ENCODE peak calls at places on chromosomes 12 and 14, in ten cellular contexts. L is PC-3; H is left lung; R is CD8-positive, alpha-beta T cell; D is HFFc6; Y is osteoblast; S is right atrium auricular region; Z is HCT116; B is transverse colon; X is spleen. V is an unnamed sample.

GRCh38 chr14:51457858-51458562 is 193.7 kb upstream of the FRMD6 start:
- DNase-seq in L (peak), H (no peak), R (no peak), D (no peak), Y (no peak), S (no peak), Z (no peak), B (no peak), X (no peak), V (no peak)

GRCh38 chr12:12718853-12719252 is 1.7 kb downstream of the CDKN1B start:
- DNase-seq in L (peak), H (peak), R (peak), D (no peak), Y (no peak), S (no peak), Z (no peak), B (no peak), X (no peak), V (no peak)

GRCh38 chr14:70700955-70701354 is 59.2 kb downstream of the TTC9 start:
- DNase-seq in L (no peak), H (no peak), R (no peak), D (no peak), Y (no peak), S (no peak), Z (no peak), B (no peak), X (peak), V (no peak)

GRCh38 chr14:103257211-103257962 is 76.7 kb upstream of the EIF5 start:
- DNase-seq in L (peak), H (no peak), R (no peak), D (peak), Y (no peak), S (no peak), Z (no peak), B (no peak), X (no peak), V (no peak)

GRCh38 chr14:95535226-95536021 is 574 bp downstream of the GLRX5 start:
- DNase-seq in L (no peak), H (no peak), R (no peak), D (no peak), Y (peak), S (no peak), Z (no peak), B (no peak), X (peak), V (no peak)

GRCh38 chr12:118611295-118611694 is 234.9 kb downstream of the SUDS3 start:
- DNase-seq in L (peak), H (no peak), R (no peak), D (no peak), Y (no peak), S (no peak), Z (no peak), B (no peak), X (no peak), V (no peak)

GRCh38 chr12:44403185-44403584 is 472.9 kb downstream of the NELL2 start:
- DNase-seq in L (no peak), H (no peak), R (no peak), D (no peak), Y (no peak), S (no peak), Z (no peak), B (no peak), X (no peak), V (no peak)

GRCh38 chr12:128976120-128976519 is 122.8 kb downstream of the GLT1D1 start:
- DNase-seq in L (peak), H (peak), R (no peak), D (no peak), Y (no peak), S (no peak), Z (no peak), B (peak), X (no peak), V (no peak)

GRCh38 chr12:53324113-53324778 is 2.8 kb upstream of the AAAS start:
- DNase-seq in L (no peak), H (peak), R (peak), D (no peak), Y (peak), S (no peak), Z (no peak), B (peak), X (peak), V (no peak)

GRCh38 chr14:93688239-93688666 is 100.0 kb downstream of the PRIMA1 start:
- DNase-seq in L (no peak), H (no peak), R (no peak), D (no peak), Y (no peak), S (no peak), Z (no peak), B (no peak), X (no peak), V (no peak)

GRCh38 chr14:104864267-104865068 is 600 bp upstream of the CEP170B start:
- DNase-seq in L (peak), H (peak), R (no peak), D (no peak), Y (peak), S (no peak), Z (peak), B (peak), X (peak), V (no peak)

GRCh38 chr14:101118746-101119610 is 215.5 kb upstream of the RTL1 start:
- DNase-seq in L (no peak), H (peak), R (no peak), D (no peak), Y (peak), S (peak), Z (no peak), B (no peak), X (peak), V (no peak)

GRCh38 chr12:15520083-15520482 is 197.8 kb downstream of the PTPRO start:
- DNase-seq in L (no peak), H (no peak), R (no peak), D (no peak), Y (no peak), S (no peak), Z (no peak), B (no peak), X (no peak), V (no peak)

GRCh38 chr12:43154498-43155045 is 397.4 kb downstream of the ADAMTS20 start:
- DNase-seq in L (no peak), H (no peak), R (no peak), D (no peak), Y (no peak), S (no peak), Z (no peak), B (no peak), X (no peak), V (no peak)

GRCh38 chr14:39366460-39367386 is 65.5 kb downstream of the FBXO33 start:
- DNase-seq in L (no peak), H (no peak), R (no peak), D (no peak), Y (no peak), S (no peak), Z (no peak), B (no peak), X (no peak), V (no peak)

GRCh38 chr12:111438501-111438900 is 32.8 kb downstream of the SH2B3 start:
- DNase-seq in L (peak), H (no peak), R (peak), D (peak), Y (peak), S (no peak), Z (no peak), B (peak), X (peak), V (no peak)

GRCh38 chr12:81389550-81390099 is 311.7 kb downstream of the ACSS3 start:
- DNase-seq in L (no peak), H (no peak), R (no peak), D (no peak), Y (no peak), S (no peak), Z (no peak), B (no peak), X (no peak), V (no peak)

GRCh38 chr12:96091833-96092232 is 56.4 kb upstream of the LTA4H start:
- DNase-seq in L (peak), H (no peak), R (no peak), D (peak), Y (no peak), S (no peak), Z (peak), B (no peak), X (no peak), V (no peak)

GRCh38 chr14:68939893-68940613 is 39.0 kb downstream of the ACTN1 start:
- DNase-seq in L (peak), H (no peak), R (no peak), D (peak), Y (peak), S (peak), Z (no peak), B (peak), X (no peak), V (peak)

GRCh38 chr14:60252630-60253029 is 3.6 kb downstream of the PPM1A start:
- DNase-seq in L (no peak), H (no peak), R (no peak), D (no peak), Y (no peak), S (no peak), Z (no peak), B (no peak), X (no peak), V (no peak)

GRCh38 chr14:74510955-74511354 is 17.4 kb downstream of the ISCA2 start:
- DNase-seq in L (peak), H (peak), R (no peak), D (peak), Y (peak), S (no peak), Z (no peak), B (no peak), X (peak), V (no peak)

GRCh38 chr12:6943387-6943718 is 263 bp upstream of the RNU7-1 start:
- DNase-seq in L (peak), H (peak), R (peak), D (peak), Y (peak), S (peak), Z (peak), B (peak), X (peak), V (no peak)

GRCh38 chr12:13234045-13234641 is 37.6 kb downstream of the EMP1 start:
- DNase-seq in L (peak), H (no peak), R (no peak), D (peak), Y (peak), S (peak), Z (peak), B (peak), X (no peak), V (no peak)

GRCh38 chr14:73719791-73720190 is 5.6 kb upstream of the PNMA1 start:
- DNase-seq in L (peak), H (no peak), R (no peak), D (no peak), Y (peak), S (no peak), Z (no peak), B (no peak), X (no peak), V (no peak)

GRCh38 chr12:127263621-127264020 is 1003.3 kb upstream of the TMEM132C start:
- DNase-seq in L (no peak), H (no peak), R (no peak), D (no peak), Y (no peak), S (no peak), Z (no peak), B (no peak), X (no peak), V (no peak)

GRCh38 chr12:24743891-24744793 is 204.8 kb downstream of the BCAT1 start:
- DNase-seq in L (no peak), H (no peak), R (no peak), D (no peak), Y (no peak), S (no peak), Z (no peak), B (no peak), X (no peak), V (no peak)

GRCh38 chr14:76812422-76813383 is at the start of gene ANGEL1:
- DNase-seq in L (peak), H (peak), R (peak), D (peak), Y (peak), S (peak), Z (peak), B (peak), X (peak), V (peak)

GRCh38 chr14:76812093-76812421 is 625 bp downstream of the ANGEL1 start:
- DNase-seq in L (peak), H (peak), R (no peak), D (no peak), Y (no peak), S (no peak), Z (no peak), B (peak), X (no peak), V (no peak)

GRCh38 chr14:76811561-76811960 is 1.1 kb downstream of the ANGEL1 start:
- DNase-seq in L (no peak), H (no peak), R (no peak), D (peak), Y (no peak), S (no peak), Z (no peak), B (no peak), X (no peak), V (no peak)

GRCh38 chr14:76810525-76810924 is 2.2 kb downstream of the ANGEL1 start:
- DNase-seq in L (no peak), H (no peak), R (no peak), D (no peak), Y (no peak), S (no peak), Z (no peak), B (no peak), X (no peak), V (no peak)

GRCh38 chr14:76810953-76811400 is 1.7 kb downstream of the ANGEL1 start:
- DNase-seq in L (peak), H (no peak), R (no peak), D (peak), Y (no peak), S (no peak), Z (peak), B (peak), X (no peak), V (no peak)
- TF ChIP-seq CTCF in L (peak), H (peak), R (no peak), D (peak), Y (peak), S (peak), Z (peak), B (peak), X (peak), V (peak)

GRCh38 chr14:21846227-21846885 is 172.7 kb upstream of the OR4E1 start:
- DNase-seq in L (peak), H (no peak), R (peak), D (no peak), Y (no peak), S (no peak), Z (no peak), B (peak), X (peak), V (no peak)
- TF ChIP-seq CTCF in L (peak), H (peak), R (peak), D (peak), Y (peak), S (no peak), Z (peak), B (peak), X (no peak), V (peak)

GRCh38 chr14:99946652-99947489 is 118.4 kb upstream of the EVL start:
- DNase-seq in L (peak), H (no peak), R (peak), D (no peak), Y (peak), S (no peak), Z (no peak), B (peak), X (no peak), V (no peak)
- TF ChIP-seq CTCF in L (peak), H (peak), R (peak), D (peak), Y (peak), S (peak), Z (peak), B (peak), X (peak), V (peak)

DNA sequence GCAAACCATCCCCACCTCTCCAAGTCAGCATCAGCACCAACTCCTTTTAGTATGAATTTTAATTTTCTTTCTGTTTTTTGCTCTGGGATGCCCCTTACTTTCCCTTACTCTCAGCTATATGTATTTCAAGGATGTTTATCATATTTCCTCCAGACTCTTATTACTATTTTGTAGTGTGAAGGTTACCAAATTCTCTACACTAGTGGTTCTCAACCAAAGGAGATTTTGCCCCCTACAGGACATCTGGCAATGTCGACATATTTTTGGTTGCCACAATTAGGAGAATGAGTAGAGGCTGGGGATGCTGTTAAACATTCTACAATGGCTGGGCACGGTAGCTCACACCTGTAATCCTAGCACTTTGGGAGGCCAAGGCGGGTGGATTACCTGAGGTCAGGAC is 29.1 kb upstream of the SOS2 start:
- DNase-seq in L (peak), H (no peak), R (no peak), D (peak), Y (no peak), S (no peak), Z (peak), B (no peak), X (no peak), V (no peak)
- TF ChIP-seq CTCF in L (peak), H (no peak), R (peak), D (peak), Y (peak), S (no peak), Z (peak), B (peak), X (peak), V (peak)

DNA sequence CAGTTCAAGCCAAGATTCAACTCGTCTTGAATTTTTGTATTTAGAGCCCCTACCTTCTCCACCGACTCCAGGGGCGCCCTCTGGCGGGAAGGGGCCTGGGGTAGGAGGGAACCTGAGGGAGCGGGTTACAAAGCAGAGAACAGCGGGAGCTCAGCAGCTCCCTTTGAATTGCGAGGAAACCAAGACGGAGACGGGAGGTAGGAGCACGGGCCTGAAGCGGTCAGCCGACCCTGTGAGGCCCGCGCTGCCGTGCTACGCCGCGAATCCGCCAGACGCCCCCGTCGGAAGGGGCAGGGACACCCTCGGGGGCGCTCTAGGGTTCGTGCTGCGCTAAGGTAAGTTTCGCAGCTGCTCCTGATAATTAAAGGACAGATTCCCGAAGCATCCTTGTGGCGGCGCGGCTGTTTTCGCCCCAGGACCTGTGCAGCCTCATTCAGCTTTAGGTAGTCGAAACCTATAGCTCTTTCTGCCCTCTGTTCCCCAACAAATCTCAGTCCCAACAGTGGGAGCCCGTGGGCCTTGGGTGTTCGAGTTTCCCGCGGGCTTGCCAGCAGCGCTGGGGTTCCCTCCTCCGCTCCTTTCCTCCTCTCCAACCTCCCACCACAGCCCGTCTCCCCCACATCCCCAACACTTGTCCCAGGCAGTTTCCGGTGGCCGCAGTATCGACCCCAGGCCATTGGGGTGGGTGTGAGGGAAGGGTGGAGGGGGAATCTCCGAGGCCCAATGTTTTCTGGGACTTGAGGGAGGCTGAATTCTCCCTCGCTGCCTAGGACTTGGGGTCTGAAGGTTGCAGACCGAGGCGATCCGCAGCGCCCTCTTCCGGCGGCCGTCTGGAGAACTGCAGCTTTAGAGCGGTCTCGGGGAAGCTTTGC is 5.1 kb upstream of the NKX2-1 start:
- DNase-seq in L (peak), H (peak), R (no peak), D (no peak), Y (no peak), S (no peak), Z (peak), B (peak), X (no peak), V (no peak)
- TF ChIP-seq CTCF in L (peak), H (peak), R (no peak), D (peak), Y (peak), S (no peak), Z (peak), B (no peak), X (no peak), V (peak)

GRCh38 chr12:92779902-92780301 is 77.1 kb downstream of the PLEKHG7 start:
- DNase-seq in L (no peak), H (no peak), R (no peak), D (no peak), Y (no peak), S (no peak), Z (no peak), B (no peak), X (no peak), V (no peak)

GRCh38 chr12:92785563-92785950 is 82.8 kb downstream of the PLEKHG7 start:
- DNase-seq in L (no peak), H (no peak), R (no peak), D (no peak), Y (no peak), S (no peak), Z (no peak), B (no peak), X (no peak), V (no peak)

GRCh38 chr12:92786045-92786444 is 83.3 kb downstream of the PLEKHG7 start:
- DNase-seq in L (no peak), H (no peak), R (no peak), D (peak), Y (peak), S (no peak), Z (no peak), B (no peak), X (no peak), V (no peak)

GRCh38 chr12:92784356-92784755 is 81.6 kb downstream of the PLEKHG7 start:
- DNase-seq in L (no peak), H (no peak), R (no peak), D (peak), Y (no peak), S (no peak), Z (no peak), B (no peak), X (no peak), V (no peak)

GRCh38 chr12:92784795-92785562 is 82.2 kb downstream of the PLEKHG7 start:
- DNase-seq in L (peak), H (no peak), R (no peak), D (peak), Y (no peak), S (no peak), Z (peak), B (no peak), X (no peak), V (no peak)
- TF ChIP-seq CTCF in L (peak), H (peak), R (peak), D (peak), Y (peak), S (peak), Z (peak), B (peak), X (peak), V (peak)

DNA sequence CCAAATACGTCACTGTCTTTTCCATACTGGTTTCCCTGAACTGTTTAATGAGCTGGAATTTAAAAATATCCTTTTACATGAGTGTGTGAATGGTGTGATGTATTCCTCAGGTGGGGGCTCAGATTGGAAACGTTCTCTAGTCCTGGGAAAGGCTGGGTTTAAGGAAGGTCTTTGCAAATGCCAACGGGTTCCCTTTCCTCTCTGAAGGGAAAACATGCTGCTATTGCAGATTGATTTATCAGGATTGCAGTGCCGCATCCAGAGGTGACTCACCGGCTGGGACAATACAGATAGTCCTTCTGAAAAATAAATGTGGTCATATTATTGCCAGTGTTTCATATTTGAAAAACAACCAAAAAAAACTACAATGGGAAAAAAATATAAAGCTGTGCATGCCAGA is 193.1 kb upstream of the FLRT2 start:
- DNase-seq in L (peak), H (no peak), R (no peak), D (no peak), Y (no peak), S (no peak), Z (no peak), B (no peak), X (no peak), V (no peak)
- TF ChIP-seq CTCF in L (no peak), H (no peak), R (no peak), D (no peak), Y (no peak), S (no peak), Z (no peak), B (no peak), X (no peak), V (no peak)

GRCh38 chr12:4526923-4527546 is 11.7 kb upstream of the RAD51AP1 start:
- DNase-seq in L (peak), H (no peak), R (no peak), D (peak), Y (no peak), S (no peak), Z (no peak), B (no peak), X (no peak), V (no peak)
- TF ChIP-seq CTCF in L (peak), H (peak), R (peak), D (peak), Y (peak), S (peak), Z (peak), B (peak), X (peak), V (peak)